ENCODE peak calls at places on chromosomes 5 and 9, in four cellular contexts. One of them, this sample, is unnamed.

GRCh38 chr9:130451509-130452388 is 7.0 kb downstream of the ASS1 start:
- DNase-seq in colonic mucosa: peak; percentile 91
- DNase-seq in epithelial cell of esophagus: peak; percentile 95
- DNase-seq in SJSA1: peak; percentile 89
- DNase-seq in this sample: peak; percentile 84

GRCh38 chr9:35538361-35539234 is 48.7 kb downstream of the RUSC2 start:
- DNase-seq in SJSA1: peak; percentile 61
- DNase-seq in colonic mucosa: peak; percentile 40
- DNase-seq in epithelial cell of esophagus: peak; percentile 52
- DNase-seq in this sample: peak; percentile 53

GRCh38 chr5:32791536-32792240 is 80.6 kb downstream of the NPR3 start:
- DNase-seq in SJSA1: no peak
- DNase-seq in colonic mucosa: no peak
- DNase-seq in epithelial cell of esophagus: no peak
- DNase-seq in this sample: no peak

GRCh38 chr9:89179920-89180667 is 1.5 kb upstream of the SHC3 start:
- DNase-seq in SJSA1: peak; percentile 89
- DNase-seq in colonic mucosa: peak; percentile 91
- DNase-seq in epithelial cell of esophagus: peak; percentile 95
- DNase-seq in this sample: peak; percentile 85

GRCh38 chr5:72817076-72817476 is 615 bp downstream of the TNPO1 start:
- DNase-seq in colonic mucosa: peak; percentile 61
- DNase-seq in epithelial cell of esophagus: peak; percentile 49
- DNase-seq in SJSA1: peak; percentile 53
- DNase-seq in this sample: no peak

GRCh38 chr9:114428466-114428865 is 40.7 kb upstream of the AKNA start:
- DNase-seq in SJSA1: no peak
- DNase-seq in epithelial cell of esophagus: no peak
- DNase-seq in colonic mucosa: no peak
- DNase-seq in this sample: no peak

GRCh38 chr5:78483809-78484521 is 123.5 kb downstream of the SCAMP1 start:
- DNase-seq in epithelial cell of esophagus: peak; percentile 49
- DNase-seq in colonic mucosa: no peak
- DNase-seq in SJSA1: no peak
- DNase-seq in this sample: no peak

GRCh38 chr5:132054031-132054696 is 6.3 kb upstream of the IL3 start:
- DNase-seq in colonic mucosa: no peak
- DNase-seq in SJSA1: peak; percentile 42
- DNase-seq in epithelial cell of esophagus: no peak
- DNase-seq in this sample: no peak

GRCh38 chr5:36013182-36013581 is 22.0 kb upstream of the UGT3A1 start:
- DNase-seq in colonic mucosa: no peak
- DNase-seq in SJSA1: no peak
- DNase-seq in epithelial cell of esophagus: no peak
- DNase-seq in this sample: no peak

GRCh38 chr5:14806452-14806851 is 65.1 kb downstream of the ANKH start:
- DNase-seq in colonic mucosa: no peak
- DNase-seq in epithelial cell of esophagus: no peak
- DNase-seq in SJSA1: no peak
- DNase-seq in this sample: no peak

GRCh38 chr5:32017638-32018429 is 156.3 kb downstream of the GOLPH3 start:
- DNase-seq in colonic mucosa: no peak
- DNase-seq in epithelial cell of esophagus: no peak
- DNase-seq in SJSA1: no peak
- DNase-seq in this sample: no peak

GRCh38 chr9:128094950-128095544 is 27.0 kb downstream of the SLC25A25 start:
- DNase-seq in epithelial cell of esophagus: no peak
- DNase-seq in SJSA1: no peak
- DNase-seq in colonic mucosa: no peak
- DNase-seq in this sample: no peak

GRCh38 chr5:1103505-1104326 is 8.1 kb downstream of the SLC12A7 start:
- DNase-seq in epithelial cell of esophagus: no peak
- DNase-seq in colonic mucosa: peak; percentile 88
- DNase-seq in SJSA1: no peak
- DNase-seq in this sample: no peak

GRCh38 chr5:15615859-15616258 is 115.9 kb downstream of the FBXL7 start:
- DNase-seq in colonic mucosa: no peak
- DNase-seq in epithelial cell of esophagus: no peak
- DNase-seq in SJSA1: no peak
- DNase-seq in this sample: no peak

GRCh38 chr9:15423328-15423985 is 781 bp downstream of the SNAPC3 start:
- DNase-seq in colonic mucosa: peak; percentile 25
- DNase-seq in SJSA1: no peak
- DNase-seq in epithelial cell of esophagus: peak; percentile 51
- DNase-seq in this sample: no peak

GRCh38 chr5:172010278-172010677 is 3.8 kb upstream of the FBXW11 start:
- DNase-seq in SJSA1: no peak
- DNase-seq in colonic mucosa: no peak
- DNase-seq in epithelial cell of esophagus: peak; percentile 24
- DNase-seq in this sample: no peak

GRCh38 chr9:93659044-93659836 is 82.9 kb downstream of the PHF2 start:
- DNase-seq in SJSA1: no peak
- DNase-seq in colonic mucosa: no peak
- DNase-seq in epithelial cell of esophagus: no peak
- DNase-seq in this sample: no peak

GRCh38 chr9:89603629-89604462 is 966 bp upstream of the GADD45G start:
- DNase-seq in SJSA1: no peak
- DNase-seq in epithelial cell of esophagus: peak; percentile 42
- DNase-seq in colonic mucosa: peak; percentile 91
- DNase-seq in this sample: no peak

GRCh38 chr9:79809477-79809876 is 237.7 kb downstream of the TLE4 start:
- DNase-seq in colonic mucosa: no peak
- DNase-seq in epithelial cell of esophagus: no peak
- DNase-seq in SJSA1: no peak
- DNase-seq in this sample: no peak

GRCh38 chr9:126591083-126591482 is 22.6 kb upstream of the LMX1B start:
- DNase-seq in colonic mucosa: no peak
- DNase-seq in epithelial cell of esophagus: no peak
- DNase-seq in SJSA1: no peak
- DNase-seq in this sample: no peak

GRCh38 chr9:84993105-84993504 is 323.6 kb downstream of the NTRK2 start:
- DNase-seq in epithelial cell of esophagus: peak; percentile 76
- DNase-seq in SJSA1: no peak
- DNase-seq in colonic mucosa: no peak
- DNase-seq in this sample: no peak